ENCODE peak calls at places on chromosomes 2 and 18, in four cellular contexts. F, L, V and W are unnamed samples.
A peak's percentile ranks its signal among the peaks of the same experiment; 100 is the strongest.

GRCh38 chr2:86211033-86211795 is 12.0 kb downstream of the MRPL35 start:
- DNase-seq in F (no peak), V (no peak), L (no peak), W (no peak)

GRCh38 chr2:32212293-32212692 is 46.6 kb downstream of the SLC30A6 start:
- DNase-seq in L (no peak), F (no peak), V (no peak), W (no peak)

GRCh38 chr2:136141510-136142154 is 23.7 kb upstream of the CXCR4 start:
- DNase-seq in F (no peak), L (no peak), V (no peak), W (no peak)

GRCh38 chr2:29895296-29895695 is 26.1 kb downstream of the ALK start:
- DNase-seq in L (no peak), V (no peak), F (no peak), W (no peak)

GRCh38 chr2:56202722-56203121 is 18.9 kb downstream of the CCDC85A start:
- DNase-seq in V (no peak), L (no peak), F (no peak), W (no peak)

GRCh38 chr2:128064353-128064752 is 26.6 kb upstream of the UGGT1 start:
- DNase-seq in V (no peak), F (no peak), L (no peak), W (no peak)

GRCh38 chr2:122748552-122749011 is 993.1 kb downstream of the TSN start:
- DNase-seq in F (peak; percentile 35), L (no peak), V (peak; percentile 50), W (peak; percentile 61)

GRCh38 chr2:101830555-101830954 is 133.0 kb downstream of the MAP4K4 start:
- DNase-seq in V (no peak), L (no peak), F (no peak), W (peak; percentile 58)

GRCh38 chr2:234335676-234336228 is 161.1 kb downstream of the ARL4C start:
- DNase-seq in V (peak; percentile 64), F (no peak), L (no peak), W (peak; percentile 92)

GRCh38 chr2:219084791-219085190 is 24.1 kb upstream of the IHH start:
- DNase-seq in L (no peak), F (no peak), V (no peak), W (no peak)

GRCh38 chr18:76620326-76620813 is 125.3 kb upstream of the ZNF516 start:
- DNase-seq in L (peak; percentile 86), V (peak; percentile 47), F (peak; percentile 12), W (no peak)

GRCh38 chr18:11849845-11850747 is 1.1 kb upstream of the CHMP1B start:
- DNase-seq in V (peak; percentile 71), L (peak; percentile 67), F (no peak), W (peak; percentile 95)

GRCh38 chr2:109239720-109240119 is 110.7 kb downstream of the SH3RF3 start:
- DNase-seq in L (no peak), V (no peak), F (no peak), W (peak; percentile 32)

GRCh38 chr2:218209078-218209477 is 7.9 kb upstream of the ARPC2 start:
- DNase-seq in L (no peak), V (no peak), F (no peak), W (no peak)

GRCh38 chr18:79411614-79412526 is 16.1 kb downstream of the NFATC1 start:
- DNase-seq in V (peak; percentile 28), F (no peak), L (peak; percentile 35), W (no peak)

GRCh38 chr2:241811209-241811951 is 2.4 kb downstream of the NEU4 start:
- DNase-seq in V (peak; percentile 46), L (peak; percentile 48), F (no peak), W (no peak)

GRCh38 chr18:77634495-77634894 is 384.8 kb downstream of the GALR1 start:
- DNase-seq in V (no peak), L (no peak), F (no peak), W (no peak)

GRCh38 chr18:50560681-50561629 is 1.1 kb downstream of the MAPK4 start:
- DNase-seq in F (no peak), V (peak; percentile 64), L (no peak), W (no peak)

GRCh38 chr2:1588994-1589611 is 155.2 kb downstream of the PXDN start:
- DNase-seq in F (no peak), L (no peak), V (no peak), W (no peak)

GRCh38 chr2:37802106-37802791 is 122.8 kb upstream of the RMDN2 start:
- DNase-seq in L (no peak), F (no peak), V (no peak), W (no peak)

GRCh38 chr18:48840491-48840877 is 110.3 kb downstream of the SMAD7 start:
- DNase-seq in L (peak; percentile 10), V (no peak), F (no peak), W (no peak)

GRCh38 chr2:84970266-84970955 is 550 bp upstream of the KCMF1 start:
- DNase-seq in V (peak; percentile 75), F (no peak), L (peak; percentile 78), W (no peak)

GRCh38 chr2:98282109-98282508 is 64.1 kb upstream of the CNGA3 start:
- DNase-seq in V (no peak), L (no peak), F (no peak), W (no peak)

GRCh38 chr2:72235497-72236413 is 88.1 kb upstream of the CYP26B1 start:
- DNase-seq in F (no peak), L (no peak), V (no peak), W (no peak)

GRCh38 chr2:225122582-225123486 is 80.6 kb upstream of the DOCK10 start:
- DNase-seq in L (no peak), V (no peak), F (no peak), W (no peak)

GRCh38 chr2:239465017-239466001 is 64.5 kb upstream of the HDAC4 start:
- DNase-seq in F (no peak), L (peak; percentile 37), V (peak; percentile 68), W (peak; percentile 52)

GRCh38 chr2:195202163-195202845 is 454.7 kb upstream of the SLC39A10 start:
- DNase-seq in L (no peak), V (no peak), F (no peak), W (no peak)

GRCh38 chr2:127128508-127128907 is 21.6 kb upstream of the BIN1 start:
- DNase-seq in V (peak; percentile 68), F (no peak), L (no peak), W (no peak)

GRCh38 chr18:46405832-46406538 is 251.0 kb downstream of the LOXHD1 start:
- DNase-seq in V (no peak), F (no peak), L (no peak), W (no peak)

DNA sequence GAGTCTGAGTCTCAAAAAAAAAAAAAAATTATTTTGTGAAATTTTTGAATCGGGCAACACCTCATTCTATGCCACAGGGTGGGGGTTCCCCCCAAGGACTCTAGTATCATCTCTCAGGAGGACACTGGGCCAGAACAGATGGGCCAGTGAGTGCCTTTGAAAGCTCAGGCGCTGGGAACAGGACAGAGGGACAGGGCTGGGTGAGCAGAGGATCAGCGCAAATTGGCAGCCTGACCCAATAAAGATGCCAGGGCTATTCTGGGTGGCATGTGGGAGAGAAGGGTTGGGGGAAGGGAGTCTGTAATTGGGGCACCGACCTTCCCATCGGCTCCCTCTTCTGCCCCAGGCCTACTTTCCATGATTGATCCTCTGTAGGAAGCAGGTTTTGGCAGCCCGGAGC is 44.0 kb downstream of the KIF3C start:
- DNase-seq in L (no peak), F (no peak), V (no peak), W (no peak)
- H3K4me3 ChIP-seq in L (no peak overlapping the region), F (no peak overlapping the region), V (no peak overlapping the region), W (no peak overlapping the region)

DNA sequence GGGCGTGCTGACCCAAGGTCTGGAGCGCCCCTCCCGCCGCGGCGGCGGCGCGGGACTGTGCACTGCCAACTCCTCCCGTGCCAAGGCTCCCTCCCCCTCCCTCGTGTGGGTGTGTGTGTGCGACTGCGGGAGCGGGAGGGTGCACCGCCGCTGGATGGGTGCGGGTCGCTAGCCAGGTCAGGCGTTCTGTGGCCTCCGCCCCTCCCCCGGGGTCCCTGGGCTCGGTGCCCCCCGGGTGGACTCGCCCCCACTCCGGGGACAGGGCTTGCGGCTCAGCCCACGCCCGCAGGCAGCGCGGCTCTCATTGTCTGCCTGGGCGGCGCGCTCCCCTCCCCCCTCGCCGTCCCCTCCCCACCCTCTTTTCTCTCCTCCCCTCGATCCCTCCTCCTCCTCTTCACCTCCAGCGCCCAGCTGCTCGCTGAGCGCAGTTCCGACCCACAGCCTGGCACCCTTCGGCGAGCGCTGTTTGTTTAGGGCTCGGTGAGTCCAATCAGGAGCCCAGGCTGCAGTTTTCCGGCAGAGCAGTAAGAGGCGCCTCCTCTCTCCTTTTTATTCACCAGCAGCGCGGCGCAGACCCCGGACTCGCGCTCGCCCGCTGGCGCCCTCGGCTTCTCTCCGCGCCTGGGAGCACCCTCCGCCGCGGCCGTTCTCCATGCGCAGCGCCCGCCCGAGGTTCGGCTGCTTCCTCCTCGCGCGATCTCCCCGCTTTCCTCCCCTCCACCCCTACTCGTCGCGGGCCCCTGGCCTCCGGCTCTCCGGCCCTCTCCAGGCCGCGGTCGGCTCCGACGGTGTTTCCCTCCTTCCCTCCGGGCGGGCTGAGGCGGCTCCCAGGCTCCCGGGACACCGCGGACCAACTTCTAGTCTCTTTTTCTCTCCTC is at the start of gene GATA6:
- DNase-seq in F (peak; percentile 27), V (peak; percentile 92), L (peak; percentile 95), W (peak; percentile 77)
- TF ChIP-seq CTCF in F (peak; percentile 69), V (peak; percentile 33), L (no peak), W (peak; percentile 64)

GRCh38 chr2:238231251-238231793 is 8.5 kb downstream of the HES6 start:
- DNase-seq in F (peak; percentile 13), V (peak; percentile 51), L (peak; percentile 85), W (peak; percentile 49)

GRCh38 chr2:238228700-238229099 is 11.1 kb downstream of the HES6 start:
- DNase-seq in F (no peak), L (no peak), V (no peak), W (no peak)

GRCh38 chr2:238233625-238234024 is 6.2 kb downstream of the HES6 start:
- DNase-seq in V (no peak), L (no peak), F (no peak), W (no peak)

GRCh38 chr2:238231809-238232208 is 8.0 kb downstream of the HES6 start:
- DNase-seq in L (no peak), V (no peak), F (no peak), W (no peak)

GRCh38 chr2:238230699-238231098 is 9.1 kb downstream of the HES6 start:
- DNase-seq in F (no peak), V (no peak), L (no peak), W (no peak)
- H3K4me3 ChIP-seq in F (peak overlapping the region; percentile 77), V (peak overlapping the region; percentile 62), L (peak overlapping the region; percentile 37), W (no peak overlapping the region)

GRCh38 chr2:202871161-202872141 is at the start of gene ICA1L:
- DNase-seq in F (no peak), L (peak; percentile 87), V (peak; percentile 74), W (peak; percentile 7)

DNA sequence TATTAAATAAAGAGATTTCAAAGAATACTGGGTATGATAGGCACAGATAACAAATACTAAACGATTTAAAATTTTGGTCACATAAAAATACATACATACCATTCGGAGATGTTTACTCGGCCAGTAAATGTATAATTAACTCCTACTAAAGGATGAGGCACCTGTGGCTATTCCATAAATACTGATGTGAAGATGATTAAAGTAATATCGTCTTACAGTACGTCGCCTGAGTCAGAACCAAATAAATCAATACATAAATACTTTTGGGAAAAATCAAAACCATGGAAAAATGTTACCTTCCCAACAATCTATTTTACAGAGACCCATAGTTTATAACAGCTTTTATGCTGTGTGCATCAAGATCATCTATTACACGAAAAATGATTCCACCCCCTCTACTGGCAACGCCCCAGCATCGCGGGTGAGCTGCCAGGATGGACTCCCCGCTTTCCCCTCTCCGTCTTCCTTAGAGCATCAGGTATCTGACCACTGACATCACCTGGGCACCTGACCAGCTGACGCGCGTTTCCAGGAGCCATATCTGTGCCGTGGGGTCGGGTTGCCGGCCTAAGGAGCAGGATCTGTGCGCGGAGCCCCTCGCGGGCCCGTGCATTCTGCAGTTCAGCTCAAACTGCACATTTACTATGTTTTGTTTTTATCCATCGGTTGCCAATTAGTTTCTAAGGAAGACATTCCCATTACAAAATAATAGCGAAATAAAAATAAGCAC is 970 bp downstream of the ICA1L start:
- DNase-seq in L (peak; percentile 81), F (peak; percentile 55), V (peak; percentile 64), W (peak; percentile 16)
- TF ChIP-seq CTCF in L (no peak), F (peak; percentile 73), V (peak; percentile 38), W (peak; percentile 71)

GRCh38 chr2:167861574-167862193 is 385.7 kb downstream of the STK39 start:
- DNase-seq in V (no peak), F (no peak), L (no peak), W (no peak)
- H3K4me3 ChIP-seq in V (no peak overlapping the region), F (no peak overlapping the region), L (no peak overlapping the region), W (no peak overlapping the region)